ENCODE peak calls at places on chromosomes 1 and 21, in six cellular contexts. One of them, this sample, is unnamed.

GRCh38 chr21:34889537-34890257 is 159.4 kb downstream of the RUNX1 start:
- DNase-seq in right lobe of liver: peak
- DNase-seq in adrenal gland: peak
- DNase-seq in cardiac fibroblast: peak
- DNase-seq in lower lobe of right lung: peak
- DNase-seq in left lung: peak
- DNase-seq in this sample: no peak

GRCh38 chr1:190022709-190023108 is 455.0 kb downstream of the BRINP3 start:
- DNase-seq in cardiac fibroblast: no peak
- DNase-seq in adrenal gland: no peak
- DNase-seq in left lung: no peak
- DNase-seq in right lobe of liver: no peak
- DNase-seq in lower lobe of right lung: no peak
- DNase-seq in this sample: peak

GRCh38 chr1:176206006-176206960 is 803 bp downstream of the COP1 start:
- DNase-seq in lower lobe of right lung: peak
- DNase-seq in right lobe of liver: peak
- DNase-seq in adrenal gland: peak
- DNase-seq in cardiac fibroblast: peak
- DNase-seq in left lung: peak
- DNase-seq in this sample: no peak

GRCh38 chr1:1230656-1231399 is 973 bp downstream of the SDF4 start:
- DNase-seq in cardiac fibroblast: peak
- DNase-seq in left lung: no peak
- DNase-seq in adrenal gland: no peak
- DNase-seq in right lobe of liver: no peak
- DNase-seq in lower lobe of right lung: no peak
- DNase-seq in this sample: peak

GRCh38 chr1:160050619-160051018 is 18.8 kb upstream of the PIGM start:
- DNase-seq in cardiac fibroblast: no peak
- DNase-seq in right lobe of liver: no peak
- DNase-seq in lower lobe of right lung: no peak
- DNase-seq in adrenal gland: no peak
- DNase-seq in left lung: no peak
- DNase-seq in this sample: no peak

GRCh38 chr1:108644984-108645383 is 15.9 kb downstream of the HENMT1 start:
- DNase-seq in lower lobe of right lung: peak
- DNase-seq in left lung: peak
- DNase-seq in right lobe of liver: no peak
- DNase-seq in cardiac fibroblast: no peak
- DNase-seq in adrenal gland: no peak
- DNase-seq in this sample: no peak

GRCh38 chr1:215005078-215005477 is 77.5 kb upstream of the KCNK2 start:
- DNase-seq in cardiac fibroblast: no peak
- DNase-seq in right lobe of liver: no peak
- DNase-seq in adrenal gland: peak
- DNase-seq in left lung: no peak
- DNase-seq in lower lobe of right lung: no peak
- DNase-seq in this sample: no peak

GRCh38 chr1:165738794-165739193 is 29.9 kb downstream of the TMCO1 start:
- DNase-seq in lower lobe of right lung: no peak
- DNase-seq in cardiac fibroblast: no peak
- DNase-seq in left lung: no peak
- DNase-seq in adrenal gland: no peak
- DNase-seq in right lobe of liver: no peak
- DNase-seq in this sample: no peak

GRCh38 chr1:109478806-109479205 is 4.9 kb upstream of the ATXN7L2 start:
- DNase-seq in lower lobe of right lung: no peak
- DNase-seq in cardiac fibroblast: no peak
- DNase-seq in right lobe of liver: no peak
- DNase-seq in adrenal gland: peak
- DNase-seq in left lung: no peak
- DNase-seq in this sample: no peak

GRCh38 chr1:178028973-178029481 is 59.2 kb upstream of the SEC16B start:
- DNase-seq in adrenal gland: no peak
- DNase-seq in left lung: no peak
- DNase-seq in lower lobe of right lung: no peak
- DNase-seq in right lobe of liver: no peak
- DNase-seq in cardiac fibroblast: no peak
- DNase-seq in this sample: no peak

GRCh38 chr1:212512731-212513559 is 80.2 kb downstream of the NENF start:
- DNase-seq in cardiac fibroblast: no peak
- DNase-seq in left lung: no peak
- DNase-seq in lower lobe of right lung: no peak
- DNase-seq in right lobe of liver: no peak
- DNase-seq in adrenal gland: no peak
- DNase-seq in this sample: peak

GRCh38 chr1:233319272-233319671 is 8.3 kb upstream of the MAP3K21 start:
- DNase-seq in right lobe of liver: no peak
- DNase-seq in adrenal gland: no peak
- DNase-seq in lower lobe of right lung: no peak
- DNase-seq in cardiac fibroblast: no peak
- DNase-seq in left lung: no peak
- DNase-seq in this sample: no peak

GRCh38 chr1:246040200-246040890 is 466.7 kb downstream of the SMYD3 start:
- DNase-seq in right lobe of liver: no peak
- DNase-seq in left lung: no peak
- DNase-seq in adrenal gland: no peak
- DNase-seq in lower lobe of right lung: no peak
- DNase-seq in cardiac fibroblast: no peak
- DNase-seq in this sample: no peak

GRCh38 chr1:62198069-62198780 is 3.6 kb downstream of the L1TD1 start:
- DNase-seq in lower lobe of right lung: no peak
- DNase-seq in cardiac fibroblast: no peak
- DNase-seq in right lobe of liver: no peak
- DNase-seq in adrenal gland: no peak
- DNase-seq in left lung: no peak
- DNase-seq in this sample: no peak

GRCh38 chr1:43904660-43905551 is 28.7 kb upstream of the ARTN start:
- DNase-seq in left lung: no peak
- DNase-seq in cardiac fibroblast: no peak
- DNase-seq in adrenal gland: no peak
- DNase-seq in lower lobe of right lung: no peak
- DNase-seq in right lobe of liver: no peak
- DNase-seq in this sample: no peak

GRCh38 chr21:38989745-38990423 is 184.2 kb downstream of the ETS2 start:
- DNase-seq in lower lobe of right lung: no peak
- DNase-seq in adrenal gland: no peak
- DNase-seq in right lobe of liver: no peak
- DNase-seq in left lung: no peak
- DNase-seq in cardiac fibroblast: peak
- DNase-seq in this sample: peak

GRCh38 chr1:12654004-12654567 is 10.2 kb downstream of the AADACL4 start:
- DNase-seq in right lobe of liver: no peak
- DNase-seq in lower lobe of right lung: no peak
- DNase-seq in adrenal gland: no peak
- DNase-seq in left lung: no peak
- DNase-seq in cardiac fibroblast: peak
- DNase-seq in this sample: no peak

GRCh38 chr1:169679692-169680091 is 31.7 kb downstream of the SELL start:
- DNase-seq in right lobe of liver: no peak
- DNase-seq in adrenal gland: no peak
- DNase-seq in cardiac fibroblast: no peak
- DNase-seq in left lung: no peak
- DNase-seq in lower lobe of right lung: no peak
- DNase-seq in this sample: no peak

GRCh38 chr1:7783178-7783711 is 846 bp upstream of the PER3 start:
- DNase-seq in lower lobe of right lung: peak
- DNase-seq in left lung: peak
- DNase-seq in right lobe of liver: peak
- DNase-seq in adrenal gland: peak
- DNase-seq in cardiac fibroblast: peak
- DNase-seq in this sample: no peak

GRCh38 chr1:231515748-231516147 is 12.7 kb upstream of the TSNAX start:
- DNase-seq in lower lobe of right lung: no peak
- DNase-seq in right lobe of liver: no peak
- DNase-seq in adrenal gland: no peak
- DNase-seq in cardiac fibroblast: no peak
- DNase-seq in left lung: no peak
- DNase-seq in this sample: no peak

DNA sequence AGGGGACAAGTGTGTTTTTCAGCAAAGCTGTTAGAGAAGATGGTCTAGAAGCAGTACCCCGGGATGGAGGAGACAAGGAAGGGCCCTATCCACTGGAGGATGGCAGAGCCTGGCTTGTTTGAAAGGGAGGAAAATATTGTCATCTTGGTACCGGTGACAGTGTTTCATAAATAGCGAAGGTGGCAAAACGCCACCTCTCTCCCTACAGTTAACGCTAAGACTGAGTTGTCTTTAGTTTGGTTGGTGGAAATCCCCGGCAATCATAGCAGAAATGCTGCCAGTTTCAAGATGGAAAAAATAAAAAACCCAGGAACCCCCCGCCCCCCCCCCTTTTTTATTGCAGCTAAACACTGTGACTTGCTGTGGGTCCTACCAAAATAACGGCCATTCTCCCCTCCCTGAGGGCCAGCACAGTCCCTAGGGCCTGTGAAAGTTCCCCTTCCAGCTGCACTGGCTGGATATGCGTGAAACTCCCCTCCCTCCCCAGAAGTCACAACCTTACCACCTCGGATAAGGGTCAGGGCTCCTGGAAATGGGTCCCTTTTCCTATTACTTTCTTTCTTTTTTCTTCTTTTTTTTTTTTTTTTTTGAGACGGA is 3.7 kb downstream of the PIK3CD start:
- DNase-seq in lower lobe of right lung: no peak
- DNase-seq in left lung: peak
- DNase-seq in right lobe of liver: no peak
- DNase-seq in adrenal gland: no peak
- DNase-seq in cardiac fibroblast: no peak
- DNase-seq in this sample: no peak
- H3K4me3 ChIP-seq in lower lobe of right lung: peak
- H3K4me3 ChIP-seq in left lung: peak
- H3K4me3 ChIP-seq in right lobe of liver: no peak
- H3K4me3 ChIP-seq in adrenal gland: no peak
- H3K4me3 ChIP-seq in cardiac fibroblast: no peak
- H3K4me3 ChIP-seq in this sample: no peak

GRCh38 chr1:155978325-155978972 is at the start of gene ARHGEF2:
- DNase-seq in adrenal gland: peak
- DNase-seq in cardiac fibroblast: peak
- DNase-seq in lower lobe of right lung: peak
- DNase-seq in right lobe of liver: peak
- DNase-seq in left lung: peak
- DNase-seq in this sample: no peak
- TF ChIP-seq CTCF in adrenal gland: no peak
- TF ChIP-seq CTCF in cardiac fibroblast: peak
- TF ChIP-seq CTCF in lower lobe of right lung: peak
- TF ChIP-seq CTCF in right lobe of liver: peak
- TF ChIP-seq CTCF in left lung: no peak
- TF ChIP-seq CTCF in this sample: peak

GRCh38 chr1:244028701-244029100 is 22.4 kb upstream of the ZBTB18 start:
- DNase-seq in cardiac fibroblast: no peak
- DNase-seq in left lung: no peak
- DNase-seq in right lobe of liver: no peak
- DNase-seq in adrenal gland: no peak
- DNase-seq in lower lobe of right lung: no peak
- DNase-seq in this sample: no peak

GRCh38 chr1:244029137-244029536 is 21.9 kb upstream of the ZBTB18 start:
- DNase-seq in right lobe of liver: no peak
- DNase-seq in cardiac fibroblast: no peak
- DNase-seq in adrenal gland: no peak
- DNase-seq in left lung: no peak
- DNase-seq in lower lobe of right lung: no peak
- DNase-seq in this sample: no peak

GRCh38 chr1:244022859-244023258 is 28.2 kb upstream of the ZBTB18 start:
- DNase-seq in cardiac fibroblast: no peak
- DNase-seq in right lobe of liver: no peak
- DNase-seq in adrenal gland: no peak
- DNase-seq in lower lobe of right lung: no peak
- DNase-seq in left lung: no peak
- DNase-seq in this sample: no peak

GRCh38 chr1:244030481-244031040 is 20.5 kb upstream of the ZBTB18 start:
- DNase-seq in right lobe of liver: no peak
- DNase-seq in cardiac fibroblast: no peak
- DNase-seq in left lung: no peak
- DNase-seq in lower lobe of right lung: no peak
- DNase-seq in adrenal gland: no peak
- DNase-seq in this sample: no peak

DNA sequence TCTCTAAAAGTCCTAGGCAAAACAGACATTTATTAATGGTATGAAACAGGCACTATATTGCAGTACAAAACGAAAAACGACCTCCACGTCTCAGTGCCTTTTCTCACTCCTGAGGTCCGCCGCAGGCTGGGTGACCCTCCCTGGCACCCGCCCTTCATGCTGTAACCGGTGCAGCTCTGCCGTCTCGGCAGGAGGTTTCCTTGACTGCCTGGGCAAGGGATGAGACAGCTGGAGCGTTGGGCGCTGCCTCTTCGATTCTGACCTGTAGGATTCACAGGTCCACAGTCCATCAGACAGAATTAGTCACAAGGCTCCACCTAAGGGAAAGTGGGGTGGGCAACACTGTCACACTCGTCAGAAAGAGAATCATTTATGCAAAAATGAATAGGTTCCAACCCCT is 23.6 kb upstream of the ZBTB18 start:
- DNase-seq in cardiac fibroblast: no peak
- DNase-seq in right lobe of liver: no peak
- DNase-seq in lower lobe of right lung: no peak
- DNase-seq in left lung: no peak
- DNase-seq in adrenal gland: no peak
- DNase-seq in this sample: no peak
- H3K4me3 ChIP-seq in cardiac fibroblast: no peak
- H3K4me3 ChIP-seq in right lobe of liver: no peak
- H3K4me3 ChIP-seq in lower lobe of right lung: no peak
- H3K4me3 ChIP-seq in left lung: no peak
- H3K4me3 ChIP-seq in adrenal gland: no peak
- H3K4me3 ChIP-seq in this sample: no peak

DNA sequence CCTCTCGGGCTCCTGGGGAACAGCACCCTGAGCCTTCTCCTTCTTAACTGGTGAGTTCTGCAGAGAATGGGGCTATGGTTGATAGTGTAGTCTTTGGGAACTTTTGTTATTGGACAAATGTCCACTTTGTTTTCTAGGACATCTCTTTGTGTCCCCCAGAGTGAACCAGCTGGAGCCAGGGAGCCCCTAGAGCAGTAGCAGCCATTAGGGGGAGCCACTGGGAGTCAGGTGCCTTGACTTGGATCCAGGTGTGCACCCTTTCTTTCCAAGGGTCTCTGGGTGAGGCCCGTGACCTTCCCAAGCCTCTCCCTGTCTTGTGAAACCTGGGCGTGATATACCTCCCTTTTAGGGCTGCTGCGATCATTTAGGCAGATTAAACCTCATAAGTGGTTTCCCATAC is 36.9 kb downstream of the ABCG1 start:
- DNase-seq in adrenal gland: no peak
- DNase-seq in left lung: peak
- DNase-seq in right lobe of liver: no peak
- DNase-seq in cardiac fibroblast: no peak
- DNase-seq in lower lobe of right lung: no peak
- DNase-seq in this sample: no peak
- TF ChIP-seq CTCF in adrenal gland: no peak
- TF ChIP-seq CTCF in left lung: no peak
- TF ChIP-seq CTCF in right lobe of liver: no peak
- TF ChIP-seq CTCF in cardiac fibroblast: no peak
- TF ChIP-seq CTCF in lower lobe of right lung: no peak
- TF ChIP-seq CTCF in this sample: no peak

This sample was measured in astrocyte of the cerebellum.